ENCODE peak calls at places on chromosomes 12 and 14, in seven cellular contexts. One of them, this sample, is unnamed. For H3K4me1, the result is how much of the 10 kb centered on the place peaks cover.

GRCh38 chr12:105253882-105254513 is 18.0 kb upstream of the APPL2 start:
- DNase-seq in A549: peak
- DNase-seq in heart right ventricle: no peak
- DNase-seq in psoas muscle: no peak
- DNase-seq in right atrium auricular region: no peak
- DNase-seq in transverse colon: no peak
- DNase-seq in CD4-positive, alpha-beta memory T cell: no peak
- DNase-seq in this sample: no peak

GRCh38 chr14:48584031-48584430 is 908.6 kb upstream of the MDGA2 start:
- DNase-seq in heart right ventricle: no peak
- DNase-seq in CD4-positive, alpha-beta memory T cell: no peak
- DNase-seq in A549: no peak
- DNase-seq in psoas muscle: no peak
- DNase-seq in right atrium auricular region: no peak
- DNase-seq in transverse colon: no peak
- DNase-seq in this sample: no peak

GRCh38 chr12:121010860-121011259 is 5.4 kb downstream of the C12orf43 start:
- DNase-seq in A549: no peak
- DNase-seq in transverse colon: no peak
- DNase-seq in heart right ventricle: no peak
- DNase-seq in CD4-positive, alpha-beta memory T cell: no peak
- DNase-seq in psoas muscle: no peak
- DNase-seq in right atrium auricular region: no peak
- DNase-seq in this sample: no peak

GRCh38 chr12:1360812-1361211 is 233.6 kb downstream of the FBXL14 start:
- DNase-seq in right atrium auricular region: no peak
- DNase-seq in heart right ventricle: no peak
- DNase-seq in transverse colon: no peak
- DNase-seq in A549: peak
- DNase-seq in psoas muscle: no peak
- DNase-seq in CD4-positive, alpha-beta memory T cell: no peak
- DNase-seq in this sample: no peak

GRCh38 chr12:53064613-53065415 is 14.4 kb downstream of the SPRYD3 start:
- DNase-seq in heart right ventricle: no peak
- DNase-seq in transverse colon: no peak
- DNase-seq in right atrium auricular region: no peak
- DNase-seq in psoas muscle: peak
- DNase-seq in CD4-positive, alpha-beta memory T cell: no peak
- DNase-seq in A549: no peak
- DNase-seq in this sample: no peak

GRCh38 chr14:62209287-62209899 is 447.2 kb downstream of the SNAPC1 start:
- DNase-seq in transverse colon: no peak
- DNase-seq in heart right ventricle: no peak
- DNase-seq in right atrium auricular region: no peak
- DNase-seq in A549: no peak
- DNase-seq in CD4-positive, alpha-beta memory T cell: no peak
- DNase-seq in psoas muscle: no peak
- DNase-seq in this sample: no peak

GRCh38 chr12:542290-543113 is 82.8 kb downstream of the B4GALNT3 start:
- DNase-seq in transverse colon: no peak
- DNase-seq in heart right ventricle: no peak
- DNase-seq in CD4-positive, alpha-beta memory T cell: no peak
- DNase-seq in right atrium auricular region: no peak
- DNase-seq in A549: no peak
- DNase-seq in psoas muscle: no peak
- DNase-seq in this sample: no peak

GRCh38 chr14:37452323-37452722 is 142.7 kb downstream of the FOXA1 start:
- DNase-seq in transverse colon: no peak
- DNase-seq in heart right ventricle: no peak
- DNase-seq in psoas muscle: no peak
- DNase-seq in A549: no peak
- DNase-seq in CD4-positive, alpha-beta memory T cell: no peak
- DNase-seq in right atrium auricular region: no peak
- DNase-seq in this sample: no peak

GRCh38 chr14:94398536-94398935 is 10.1 kb upstream of the SERPINA1 start:
- DNase-seq in right atrium auricular region: no peak
- DNase-seq in heart right ventricle: no peak
- DNase-seq in A549: no peak
- DNase-seq in transverse colon: no peak
- DNase-seq in CD4-positive, alpha-beta memory T cell: no peak
- DNase-seq in psoas muscle: no peak
- DNase-seq in this sample: no peak

GRCh38 chr12:53211476-53212381 is 4.7 kb upstream of the ITGB7 start:
- DNase-seq in right atrium auricular region: no peak
- DNase-seq in psoas muscle: no peak
- DNase-seq in CD4-positive, alpha-beta memory T cell: no peak
- DNase-seq in heart right ventricle: no peak
- DNase-seq in transverse colon: no peak
- DNase-seq in A549: peak
- DNase-seq in this sample: no peak

GRCh38 chr12:48263617-48264016 is 60.5 kb upstream of the OR10AD1 start:
- DNase-seq in psoas muscle: no peak
- DNase-seq in heart right ventricle: no peak
- DNase-seq in CD4-positive, alpha-beta memory T cell: no peak
- DNase-seq in A549: no peak
- DNase-seq in right atrium auricular region: no peak
- DNase-seq in transverse colon: no peak
- DNase-seq in this sample: no peak

GRCh38 chr12:105825141-105825540 is 313.6 kb downstream of the NUAK1 start:
- DNase-seq in psoas muscle: no peak
- DNase-seq in A549: no peak
- DNase-seq in heart right ventricle: no peak
- DNase-seq in CD4-positive, alpha-beta memory T cell: no peak
- DNase-seq in transverse colon: no peak
- DNase-seq in right atrium auricular region: no peak
- DNase-seq in this sample: no peak

GRCh38 chr12:80937391-80938238 is at the start of gene LIN7A:
- DNase-seq in CD4-positive, alpha-beta memory T cell: no peak
- DNase-seq in A549: peak
- DNase-seq in transverse colon: peak
- DNase-seq in psoas muscle: peak
- DNase-seq in right atrium auricular region: no peak
- DNase-seq in heart right ventricle: peak
- DNase-seq in this sample: no peak

DNA sequence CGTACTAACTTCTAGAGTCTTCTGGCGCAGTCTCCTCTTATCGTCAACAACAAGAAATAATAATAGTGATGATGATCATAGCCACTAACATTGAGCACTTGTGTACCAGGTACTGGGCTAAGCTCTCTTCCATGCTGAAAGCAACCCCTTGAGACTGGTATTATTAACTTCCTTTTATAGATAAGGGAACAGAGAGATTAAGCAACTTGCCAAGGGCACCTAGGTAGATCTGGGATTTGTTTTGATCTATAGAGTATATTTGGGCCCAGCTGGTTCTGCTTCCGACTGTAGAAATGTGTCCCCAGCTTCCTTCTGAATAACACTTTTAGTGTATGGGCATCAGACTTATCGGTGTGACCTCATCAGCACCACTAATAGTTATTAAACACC is 1.1 kb upstream of the ZNF219 start:
- DNase-seq in psoas muscle: no peak
- DNase-seq in right atrium auricular region: no peak
- DNase-seq in A549: no peak
- DNase-seq in heart right ventricle: no peak
- DNase-seq in CD4-positive, alpha-beta memory T cell: no peak
- DNase-seq in transverse colon: no peak
- DNase-seq in this sample: peak
- H3K4me1 ChIP-seq in psoas muscle: under half
- H3K4me1 ChIP-seq in right atrium auricular region: half or more
- H3K4me1 ChIP-seq in A549: half or more
- H3K4me1 ChIP-seq in heart right ventricle: under half
- H3K4me1 ChIP-seq in CD4-positive, alpha-beta memory T cell: under half
- H3K4me1 ChIP-seq in transverse colon: half or more
- H3K4me1 ChIP-seq in this sample: under half

DNA sequence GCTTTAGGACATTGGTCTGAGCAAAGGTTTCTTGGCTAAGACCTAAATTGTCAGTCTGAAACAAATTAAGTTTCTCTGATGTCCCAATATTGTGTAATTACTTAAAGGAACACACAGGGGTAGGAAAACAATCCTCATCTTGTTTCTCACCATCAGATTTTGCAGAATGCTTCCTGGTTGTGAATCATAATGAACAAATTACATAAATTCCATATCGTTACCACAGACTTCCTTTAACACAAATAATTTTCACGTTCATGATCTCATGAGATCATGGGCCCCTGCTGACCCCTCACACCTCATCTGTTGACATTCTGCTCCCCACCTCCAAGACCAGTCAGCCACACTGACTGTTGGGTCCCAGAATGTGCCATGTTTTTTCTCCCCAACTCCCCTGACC is 194.1 kb downstream of the MON2 start:
- DNase-seq in heart right ventricle: no peak
- DNase-seq in CD4-positive, alpha-beta memory T cell: no peak
- DNase-seq in A549: peak
- DNase-seq in right atrium auricular region: no peak
- DNase-seq in transverse colon: no peak
- DNase-seq in psoas muscle: no peak
- DNase-seq in this sample: no peak
- H3K4me3 ChIP-seq in heart right ventricle: no peak
- H3K4me3 ChIP-seq in CD4-positive, alpha-beta memory T cell: no peak
- H3K4me3 ChIP-seq in A549: no peak
- H3K4me3 ChIP-seq in right atrium auricular region: no peak
- H3K4me3 ChIP-seq in transverse colon: no peak
- H3K4me3 ChIP-seq in psoas muscle: no peak
- H3K4me3 ChIP-seq in this sample: no peak

GRCh38 chr14:103111297-103111981 is 11.8 kb upstream of the TNFAIP2 start:
- DNase-seq in psoas muscle: no peak
- DNase-seq in transverse colon: no peak
- DNase-seq in A549: peak
- DNase-seq in right atrium auricular region: no peak
- DNase-seq in heart right ventricle: no peak
- DNase-seq in CD4-positive, alpha-beta memory T cell: no peak
- DNase-seq in this sample: no peak
- H3K4me1 ChIP-seq in psoas muscle: under half
- H3K4me1 ChIP-seq in transverse colon: under half
- H3K4me1 ChIP-seq in A549: half or more
- H3K4me1 ChIP-seq in right atrium auricular region: under half
- H3K4me1 ChIP-seq in heart right ventricle: under half
- H3K4me1 ChIP-seq in CD4-positive, alpha-beta memory T cell: under half
- H3K4me1 ChIP-seq in this sample: under half

DNA sequence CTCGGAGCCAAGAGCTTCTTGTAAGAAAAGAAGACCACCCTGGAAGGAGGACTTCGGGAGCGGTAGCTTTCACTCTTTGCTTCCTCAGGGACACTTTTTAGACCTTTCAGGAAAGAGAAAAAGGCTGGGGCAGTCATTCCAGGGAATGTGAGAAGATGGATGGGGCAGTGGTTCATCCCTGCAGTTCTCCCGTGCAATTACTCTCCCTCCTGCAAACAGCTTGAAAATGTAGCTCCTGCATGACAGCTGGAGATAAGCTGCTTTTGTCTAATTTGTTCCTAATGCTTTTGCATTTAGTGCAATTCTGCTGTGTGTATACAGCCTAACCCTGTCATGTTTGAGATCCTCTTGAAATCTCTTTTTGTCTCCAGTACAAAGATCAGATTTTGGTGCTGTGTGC is 16.2 kb upstream of the MYO1H start:
- DNase-seq in transverse colon: no peak
- DNase-seq in CD4-positive, alpha-beta memory T cell: no peak
- DNase-seq in right atrium auricular region: no peak
- DNase-seq in psoas muscle: no peak
- DNase-seq in A549: no peak
- DNase-seq in heart right ventricle: no peak
- DNase-seq in this sample: no peak
- H3K4me3 ChIP-seq in transverse colon: no peak
- H3K4me3 ChIP-seq in CD4-positive, alpha-beta memory T cell: no peak
- H3K4me3 ChIP-seq in right atrium auricular region: no peak
- H3K4me3 ChIP-seq in psoas muscle: no peak
- H3K4me3 ChIP-seq in A549: no peak
- H3K4me3 ChIP-seq in heart right ventricle: no peak
- H3K4me3 ChIP-seq in this sample: no peak

DNA sequence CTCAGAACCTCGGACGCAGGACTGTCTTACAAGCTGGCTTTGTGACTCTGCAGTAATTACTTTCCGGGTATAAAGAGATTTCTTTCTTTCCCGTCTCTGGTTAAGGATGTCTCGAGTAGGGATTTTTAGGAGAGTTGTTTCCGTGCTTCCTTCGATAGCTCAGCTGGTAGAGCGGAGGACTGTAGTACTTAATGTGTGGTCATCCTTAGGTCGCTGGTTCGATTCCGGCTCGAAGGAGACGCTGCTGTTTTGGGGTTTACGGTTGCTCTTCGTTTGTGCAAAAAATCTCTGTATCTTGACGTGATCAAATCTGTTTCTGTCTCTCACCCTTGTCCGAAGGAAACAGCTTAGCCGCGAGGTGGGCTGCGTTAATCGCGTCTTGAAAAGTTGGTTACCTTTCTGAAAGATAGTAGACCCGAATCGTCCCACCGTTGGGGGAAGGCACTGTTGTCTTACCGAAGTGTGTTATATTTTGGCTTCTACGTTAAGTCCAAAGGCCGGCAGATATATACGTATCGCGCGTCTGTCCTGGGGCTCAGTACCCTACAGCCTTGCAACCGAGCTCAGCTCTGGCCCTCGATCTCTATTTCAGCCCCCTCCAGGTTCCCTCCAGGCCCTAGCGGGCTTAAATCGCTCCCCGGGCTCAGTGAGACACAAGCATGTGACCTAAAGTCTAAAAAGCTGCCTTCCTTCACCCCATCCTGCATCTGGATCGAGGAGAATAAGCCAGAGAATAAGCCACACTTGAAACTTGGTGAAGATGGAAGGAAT is 1.1 kb upstream of the RNASE4 start:
- DNase-seq in transverse colon: peak
- DNase-seq in CD4-positive, alpha-beta memory T cell: peak
- DNase-seq in A549: peak
- DNase-seq in right atrium auricular region: peak
- DNase-seq in heart right ventricle: peak
- DNase-seq in psoas muscle: peak
- DNase-seq in this sample: peak
- H3K4me1 ChIP-seq in transverse colon: under half
- H3K4me1 ChIP-seq in CD4-positive, alpha-beta memory T cell: under half
- H3K4me1 ChIP-seq in A549: under half
- H3K4me1 ChIP-seq in right atrium auricular region: under half
- H3K4me1 ChIP-seq in heart right ventricle: under half
- H3K4me1 ChIP-seq in psoas muscle: under half
- H3K4me1 ChIP-seq in this sample: under half

GRCh38 chr12:9347328-9348127 is 139.3 kb upstream of the PZP start:
- DNase-seq in heart right ventricle: no peak
- DNase-seq in right atrium auricular region: no peak
- DNase-seq in transverse colon: no peak
- DNase-seq in psoas muscle: no peak
- DNase-seq in CD4-positive, alpha-beta memory T cell: no peak
- DNase-seq in A549: no peak
- DNase-seq in this sample: no peak
- H3K4me3 ChIP-seq in heart right ventricle: no peak
- H3K4me3 ChIP-seq in right atrium auricular region: no peak
- H3K4me3 ChIP-seq in transverse colon: no peak
- H3K4me3 ChIP-seq in psoas muscle: no peak
- H3K4me3 ChIP-seq in CD4-positive, alpha-beta memory T cell: no peak
- H3K4me3 ChIP-seq in A549: no peak
- H3K4me3 ChIP-seq in this sample: no peak

DNA sequence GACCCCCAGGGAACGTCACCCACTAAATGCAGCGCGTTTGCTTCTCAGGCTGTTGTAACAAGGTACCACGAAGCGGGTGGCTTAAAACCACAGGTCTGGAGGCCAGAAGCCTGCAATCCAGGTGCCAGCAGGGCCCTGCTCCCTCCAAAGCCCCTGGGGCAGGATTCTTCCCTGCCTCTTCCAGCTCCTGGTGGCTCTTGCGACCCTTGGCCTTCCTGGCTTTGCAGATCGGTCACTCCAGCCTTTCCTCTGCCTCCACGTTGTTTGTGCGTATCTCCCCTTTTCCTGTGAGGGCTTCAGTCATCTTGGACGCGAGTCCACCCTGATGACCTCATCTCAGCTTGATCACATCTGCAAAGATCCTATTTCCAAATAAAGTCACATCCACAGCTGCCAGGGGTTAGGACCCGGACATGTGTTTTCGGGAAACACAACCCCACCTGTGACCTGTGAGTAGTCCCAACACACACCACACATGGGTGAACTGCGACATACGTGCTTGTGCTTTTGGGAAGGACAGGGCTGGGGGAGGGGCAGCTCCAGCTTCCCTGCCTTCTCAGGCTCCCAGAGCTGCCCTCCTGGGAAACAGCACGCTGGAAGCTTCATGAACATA is 114.5 kb upstream of the NCOR2 start:
- DNase-seq in heart right ventricle: peak
- DNase-seq in A549: peak
- DNase-seq in psoas muscle: peak
- DNase-seq in transverse colon: no peak
- DNase-seq in CD4-positive, alpha-beta memory T cell: no peak
- DNase-seq in right atrium auricular region: peak
- DNase-seq in this sample: no peak
- H3K4me1 ChIP-seq in heart right ventricle: half or more
- H3K4me1 ChIP-seq in A549: half or more
- H3K4me1 ChIP-seq in psoas muscle: half or more
- H3K4me1 ChIP-seq in transverse colon: under half
- H3K4me1 ChIP-seq in CD4-positive, alpha-beta memory T cell: under half
- H3K4me1 ChIP-seq in right atrium auricular region: half or more
- H3K4me1 ChIP-seq in this sample: under half

This sample was measured in small intestine.